ENCODE peak calls at places on chromosomes 13 and 19, in four cellular contexts. J, Z, N and Q are unnamed samples.
A peak's percentile ranks its signal among the peaks of the same experiment; 100 is the strongest.

GRCh38 chr13:105410602-105411001 is 1124.9 kb downstream of the EFNB2 start:
- DNase-seq in N (peak; percentile 29), Z (peak; percentile 20), J (peak; percentile 53), Q (no peak)

GRCh38 chr19:39671739-39672363 is 16.1 kb downstream of the LGALS16 start:
- DNase-seq in Z (peak; percentile 34), N (no peak), J (peak; percentile 31), Q (no peak)

GRCh38 chr19:13768510-13768909 is 4.2 kb downstream of the MRI1 start:
- DNase-seq in N (no peak), Z (no peak), J (no peak), Q (no peak)

GRCh38 chr19:12580180-12580694 is 29.0 kb upstream of the ZNF564 start:
- DNase-seq in J (no peak), Z (no peak), N (no peak), Q (peak; percentile 49)

GRCh38 chr19:11722414-11722813 is 16.3 kb downstream of the ZNF823 start:
- DNase-seq in J (no peak), Z (no peak), N (no peak), Q (no peak)

GRCh38 chr19:7176792-7177191 is 107.3 kb downstream of the ZNF557 start:
- DNase-seq in J (no peak), Z (no peak), N (no peak), Q (no peak)

GRCh38 chr13:20416223-20416622 is 109.4 kb downstream of the CRYL1 start:
- DNase-seq in J (no peak), Z (no peak), N (no peak), Q (no peak)

GRCh38 chr13:114148521-114148855 is 16.1 kb upstream of the RASA3 start:
- DNase-seq in J (no peak), N (no peak), Z (peak; percentile 96), Q (no peak)

GRCh38 chr19:35458821-35459391 is 10.8 kb downstream of the FFAR2 start:
- DNase-seq in Z (no peak), J (no peak), N (no peak), Q (no peak)

GRCh38 chr13:100493418-100493817 is 95.2 kb downstream of the GGACT start:
- DNase-seq in Z (no peak), N (no peak), J (no peak), Q (no peak)

GRCh38 chr19:21587117-21587461 is 81.7 kb downstream of the ZNF429 start:
- DNase-seq in J (no peak), Z (no peak), N (peak; percentile 46), Q (no peak)

GRCh38 chr13:46595136-46595917 is 42.4 kb downstream of the LRCH1 start:
- DNase-seq in N (no peak), Z (no peak), J (peak; percentile 82), Q (no peak)

GRCh38 chr13:60009300-60010248 is 154.2 kb downstream of the DIAPH3 start:
- DNase-seq in N (no peak), Z (no peak), J (no peak), Q (no peak)

GRCh38 chr19:35260694-35261304 is 8.0 kb upstream of the USF2 start:
- DNase-seq in J (no peak), N (no peak), Z (no peak), Q (no peak)

GRCh38 chr19:42423462-42424344 is 3.5 kb downstream of the LIPE start:
- DNase-seq in Z (peak; percentile 91), N (peak; percentile 89), J (peak; percentile 86), Q (peak; percentile 85)

GRCh38 chr19:34597596-34597995 is 79.4 kb downstream of the SCGB2B2 start:
- DNase-seq in N (no peak), J (no peak), Z (no peak), Q (no peak)

GRCh38 chr13:112176746-112177119 is 109.8 kb downstream of the SOX1 start:
- DNase-seq in J (no peak), N (no peak), Z (no peak), Q (no peak)

GRCh38 chr13:99590519-99591011 is 89.3 kb downstream of the TM9SF2 start:
- DNase-seq in J (peak; percentile 35), N (no peak), Z (no peak), Q (peak; percentile 11)

GRCh38 chr19:4723465-4724251 is at the start of gene DPP9:
- DNase-seq in N (peak; percentile 97), Z (peak; percentile 98), J (peak; percentile 98), Q (peak; percentile 96)

GRCh38 chr13:68234278-68234677 is 1004.1 kb upstream of the PCDH9 start:
- DNase-seq in N (no peak), J (peak; percentile 5), Z (no peak), Q (no peak)

GRCh38 chr13:26513931-26514330 is 43.6 kb upstream of the WASF3 start:
- DNase-seq in Z (no peak), N (no peak), J (no peak), Q (no peak)

GRCh38 chr13:97068964-97069815 is 74.9 kb upstream of the OXGR1 start:
- DNase-seq in N (peak; percentile 22), Z (no peak), J (no peak), Q (no peak)

GRCh38 chr19:54515156-54515555 is 12.5 kb downstream of the LAIR2 start:
- DNase-seq in Z (no peak), J (no peak), N (no peak), Q (no peak)

DNA sequence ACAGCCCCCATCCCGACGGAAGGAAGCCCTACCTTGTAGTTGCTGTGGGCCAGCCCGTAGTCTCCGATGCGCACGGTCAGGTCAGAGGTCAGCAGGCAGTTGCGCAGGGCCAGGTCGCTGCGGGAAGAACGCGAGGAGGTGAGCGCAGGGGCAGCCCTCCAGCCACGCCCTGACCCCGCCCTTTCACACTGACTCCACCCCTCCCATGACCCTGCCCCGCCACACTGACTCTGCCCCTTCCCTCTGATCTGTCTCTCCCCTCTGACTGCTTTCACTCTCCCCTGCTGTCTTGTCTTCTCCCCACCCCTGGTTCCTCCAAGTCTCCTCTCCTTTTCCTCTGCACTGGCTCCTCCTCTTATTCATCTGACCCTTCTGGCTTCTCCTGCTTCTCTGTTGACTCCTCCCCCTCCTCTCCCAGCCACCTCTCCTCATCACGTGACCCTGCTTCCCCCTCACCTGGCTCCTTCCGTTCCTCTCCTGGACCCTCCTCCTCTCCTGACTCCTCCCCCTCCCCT is 10.1 kb downstream of the LMTK3 start:
- DNase-seq in Z (peak; percentile 62), J (peak; percentile 93), N (no peak), Q (no peak)
- H3K4me3 ChIP-seq in Z (no peak overlapping the region), J (peak overlapping the region; percentile 28), N (no peak overlapping the region), Q (no peak overlapping the region)

GRCh38 chr13:49746111-49746510 is 46.4 kb downstream of the KPNA3 start:
- DNase-seq in J (peak; percentile 7), N (no peak), Z (no peak), Q (no peak)

GRCh38 chr13:49739498-49740187 is 48.4 kb upstream of the EBPL start:
- DNase-seq in Z (no peak), N (no peak), J (no peak), Q (no peak)

DNA sequence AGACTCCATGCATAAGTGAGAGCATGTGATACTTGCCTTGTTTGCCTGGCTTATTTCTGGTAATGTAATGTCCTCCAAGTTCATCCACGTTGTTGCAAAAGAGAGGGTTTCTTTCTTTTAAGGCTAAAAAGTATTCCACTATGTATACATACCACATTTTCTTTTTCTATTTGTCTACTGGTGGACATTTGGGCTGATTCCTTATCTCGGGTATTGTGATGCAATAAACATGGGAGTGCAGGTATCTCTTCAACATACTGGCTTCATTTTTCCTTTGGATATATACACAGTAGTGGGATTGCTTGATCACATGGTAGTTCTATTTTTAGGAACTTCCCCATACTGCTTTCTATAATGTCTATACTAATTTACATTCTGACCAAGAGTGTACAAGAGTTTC is 49.6 kb upstream of the EBPL start:
- DNase-seq in J (no peak), Z (no peak), N (no peak), Q (no peak)
- TF ChIP-seq CTCF in J (no peak), Z (no peak), N (no peak), Q (no peak)

GRCh38 chr19:37955986-37956385 is 49.0 kb downstream of the SIPA1L3 start:
- DNase-seq in N (no peak), J (no peak), Z (no peak), Q (no peak)
- H3K27me3 ChIP-seq in N (no peaks in the 10 kb centered on the region), J (no peaks in the 10 kb centered on the region), Z (no peaks in the 10 kb centered on the region), Q (no peaks in the 10 kb centered on the region)

DNA sequence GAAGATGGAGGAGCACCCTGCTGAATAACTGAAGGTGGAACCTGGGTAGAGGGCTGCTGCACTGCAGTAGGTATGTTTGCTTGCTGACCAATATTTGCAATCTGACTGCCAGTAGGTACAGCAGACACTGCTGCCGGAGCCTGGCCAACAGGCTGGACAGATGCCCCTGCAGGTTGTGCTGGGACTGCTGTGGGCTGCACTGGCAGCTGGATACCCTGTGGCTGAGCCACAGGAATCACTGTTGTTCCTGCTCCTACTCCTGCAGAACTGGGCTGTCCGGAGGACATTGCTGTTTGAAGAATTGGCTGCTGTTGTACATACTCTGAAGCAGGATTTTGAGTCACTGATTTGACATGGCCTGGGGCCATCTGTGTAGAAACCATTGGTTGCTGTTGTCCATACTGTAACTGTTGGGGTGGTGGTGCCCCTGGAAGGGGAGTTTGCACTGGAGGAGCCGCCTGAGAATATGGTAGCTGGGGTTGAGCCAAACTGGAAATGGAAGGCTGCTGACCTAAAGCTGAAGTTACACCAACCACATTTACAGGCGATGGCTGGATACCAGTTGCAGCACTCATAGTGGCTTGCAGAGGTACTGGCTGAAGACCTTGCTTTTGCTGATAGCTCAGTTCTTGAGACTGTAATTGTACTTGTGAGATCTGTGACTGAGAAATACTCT is 2.2 kb downstream of the TSC22D1 start:
- DNase-seq in Z (no peak), J (peak; percentile 28), N (no peak), Q (no peak)
- H3K4me3 ChIP-seq in Z (no peak overlapping the region), J (no peak overlapping the region), N (no peak overlapping the region), Q (peak overlapping the region; percentile 83)

GRCh38 chr19:50803633-50804419 is 13.6 kb downstream of the ACP4 start:
- DNase-seq in J (no peak), Z (peak; percentile 39), N (no peak), Q (no peak)

GRCh38 chr19:50801107-50801506 is 10.9 kb downstream of the ACP4 start:
- DNase-seq in Z (no peak), J (no peak), N (no peak), Q (no peak)

GRCh38 chr19:50798943-50799851 is 9.0 kb downstream of the ACP4 start:
- DNase-seq in Z (no peak), J (no peak), N (no peak), Q (no peak)

GRCh38 chr19:50808856-50809255 is 14.7 kb downstream of the KLK1 start:
- DNase-seq in Z (no peak), J (no peak), N (no peak), Q (no peak)

DNA sequence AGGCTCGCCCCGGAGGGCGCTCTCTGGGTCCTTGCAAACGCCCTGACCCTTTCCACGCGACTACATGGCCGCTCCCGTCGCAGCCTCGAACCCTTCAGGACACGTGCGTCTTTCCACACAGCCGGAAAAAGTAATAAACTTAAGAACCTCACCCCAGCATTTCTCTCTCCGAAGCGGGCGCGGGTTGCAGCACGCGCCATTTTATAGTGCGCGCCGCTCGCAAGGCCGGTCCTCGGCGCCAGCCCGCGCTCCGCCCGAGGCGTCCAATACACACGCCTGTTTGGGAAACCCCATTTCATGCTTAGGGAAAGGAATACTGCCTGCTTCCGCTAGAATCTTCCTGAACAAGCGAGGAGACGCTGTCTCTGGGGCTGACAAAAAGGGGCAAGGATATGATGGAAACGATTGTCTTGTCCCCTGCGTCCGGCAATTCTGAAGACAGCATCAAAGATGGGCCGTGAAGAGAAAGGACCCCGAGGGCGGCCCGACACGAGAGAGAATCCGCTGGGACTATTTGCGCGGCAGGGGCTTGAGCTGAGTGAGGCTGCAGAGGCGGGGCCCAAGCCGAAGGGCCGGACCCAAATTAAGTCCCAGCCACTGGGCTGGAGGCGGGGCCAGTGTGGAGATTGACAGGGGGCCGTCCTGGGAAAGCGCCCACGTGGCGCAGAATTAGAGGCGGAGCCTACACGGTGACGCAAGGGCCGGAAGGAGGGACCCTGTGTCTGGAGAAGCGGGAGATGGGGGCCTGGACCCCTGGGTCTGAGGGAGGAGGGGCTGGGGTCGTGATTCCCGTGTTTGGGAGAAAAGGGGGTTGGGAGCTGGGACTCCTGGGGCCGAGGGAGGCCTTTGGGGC is 14.4 kb downstream of the ACP4 start:
- DNase-seq in J (peak; percentile 98), N (peak; percentile 99), Z (peak; percentile 99), Q (peak; percentile 98)
- TF ChIP-seq CTCF in J (no peak), N (no peak), Z (no peak), Q (no peak)